ENCODE peak calls at places on chromosome 19, in nine cellular contexts. P is heart left ventricle, O is HCT116, T is GM12878, Z is right lobe of liver, L is HepG2, Y is gastrocnemius medialis, W is K562, M is A549. A is an unnamed sample.
A peak's percentile ranks its signal among the peaks of the same experiment; 100 is the strongest.

GRCh38 chr19:34481861-34482379 is 362 bp downstream of the WTIP start:
- ATAC-seq in Y (peak; percentile 46), L (peak; percentile 16), P (peak; percentile 22), O (peak; percentile 68), Z (peak; percentile 25), W (no peak), M (peak; percentile 70), T (no peak), A (peak; percentile 80)

GRCh38 chr19:53908933-53909415 is at the start of gene CACNG7:
- ATAC-seq in Y (no peak), T (no peak), P (no peak), O (no peak), W (no peak), Z (no peak), L (no peak), M (peak; percentile 14), A (no peak)

GRCh38 chr19:49637865-49638350 is 2.0 kb downstream of the RRAS start:
- ATAC-seq in M (peak; percentile 16), Z (no peak), O (peak; percentile 33), T (no peak), W (no peak), L (no peak), Y (no peak), P (peak; percentile 13), A (peak; percentile 17)

GRCh38 chr19:29429581-29429980 is 96.2 kb upstream of the VSTM2B start:
- ATAC-seq in T (no peak), P (no peak), Y (no peak), M (no peak), O (no peak), W (no peak), L (no peak), Z (no peak), A (no peak)

GRCh38 chr19:12052057-12052570 is 647 bp downstream of the ZNF878 start:
- ATAC-seq in Y (no peak), P (no peak), L (peak; percentile 8), M (no peak), O (no peak), W (no peak), T (peak; percentile 44), Z (no peak), A (no peak)

GRCh38 chr19:30082611-30083010 is 140.6 kb downstream of the URI1 start:
- ATAC-seq in O (no peak), Y (no peak), M (no peak), L (no peak), Z (no peak), T (no peak), W (no peak), P (no peak), A (no peak)

GRCh38 chr19:5694952-5695648 is 5.0 kb downstream of the RPL36 start:
- ATAC-seq in T (no peak), M (no peak), Y (no peak), L (no peak), W (no peak), Z (no peak), P (no peak), O (no peak), A (no peak)

GRCh38 chr19:44807652-44808462 is 1.0 kb upstream of the BCAM start:
- ATAC-seq in Y (peak; percentile 54), W (peak; percentile 91), Z (peak; percentile 69), O (peak; percentile 75), P (peak; percentile 60), T (peak; percentile 76), L (peak; percentile 76), M (peak; percentile 67), A (peak; percentile 45)

GRCh38 chr19:1524206-1524971 is 512 bp downstream of the PLK5 start:
- ATAC-seq in Z (no peak), Y (no peak), P (no peak), L (no peak), T (no peak), O (no peak), W (no peak), M (no peak), A (no peak)

GRCh38 chr19:27746691-27747380 is 1466.1 kb downstream of the UQCRFS1 start:
- ATAC-seq in T (peak; percentile 31), W (peak; percentile 73), M (peak; percentile 66), O (peak; percentile 72), Z (peak; percentile 57), P (peak; percentile 80), Y (no peak), L (no peak), A (peak; percentile 36)

GRCh38 chr19:4695224-4695731 is 25.1 kb upstream of the MYDGF start:
- ATAC-seq in O (no peak), L (no peak), T (no peak), M (no peak), W (no peak), Y (peak; percentile 42), P (peak; percentile 46), Z (peak; percentile 59), A (no peak)

GRCh38 chr19:11453468-11454341 is 18.3 kb downstream of the PRKCSH start:
- ATAC-seq in T (peak; percentile 23), Y (no peak), Z (no peak), P (no peak), M (no peak), O (no peak), W (peak; percentile 66), L (peak; percentile 18), A (no peak)

GRCh38 chr19:2259331-2259730 is 3.1 kb upstream of the JSRP1 start:
- ATAC-seq in P (no peak), Z (no peak), T (no peak), L (no peak), O (no peak), Y (no peak), M (peak; percentile 77), W (no peak), A (no peak)

GRCh38 chr19:918481-919156 is 1.5 kb downstream of the KISS1R start:
- ATAC-seq in Z (no peak), T (no peak), P (no peak), O (no peak), M (peak; percentile 21), W (no peak), Y (no peak), L (no peak), A (no peak)

DNA sequence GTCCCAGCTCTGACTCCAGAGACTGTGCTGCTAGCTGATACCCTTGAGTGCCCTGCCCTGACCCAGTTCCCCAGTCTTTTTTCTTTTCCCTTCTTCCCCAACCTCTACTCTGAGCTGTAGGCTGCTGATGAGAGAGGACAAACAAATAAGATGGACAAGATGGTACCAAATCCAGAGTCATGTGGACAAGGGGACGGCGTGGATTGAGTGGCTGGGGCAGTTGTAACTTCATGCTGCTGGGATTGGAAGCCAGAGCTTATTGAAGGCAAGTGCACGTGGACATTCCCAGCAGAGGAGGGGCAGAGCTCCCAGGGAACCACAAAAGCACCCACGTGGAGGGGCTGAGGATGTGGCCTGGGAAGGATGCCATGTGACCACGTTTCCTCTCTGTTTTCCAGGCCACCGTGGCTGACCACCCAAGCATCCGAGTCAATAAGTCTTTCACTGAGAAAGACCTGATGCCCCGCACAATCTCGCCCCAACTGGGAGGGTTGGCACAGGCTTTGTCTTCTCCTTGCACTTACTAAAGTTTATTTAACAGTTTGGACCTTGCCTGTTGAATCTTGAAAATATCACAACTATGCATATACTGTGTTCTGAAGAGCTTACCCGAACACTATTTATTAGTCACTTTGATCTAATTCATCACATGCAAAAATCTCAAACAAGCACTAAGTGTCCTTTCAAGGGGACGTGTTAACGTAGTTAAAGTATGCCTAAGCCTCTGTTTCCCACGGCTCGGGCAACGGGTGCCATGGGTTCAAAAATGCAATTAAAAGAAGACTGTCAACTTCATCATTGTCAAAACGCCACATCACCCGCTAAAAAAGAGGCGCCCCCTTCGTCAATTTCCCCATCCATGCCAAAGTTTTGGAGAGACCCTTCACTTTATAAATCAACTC is 323.1 kb upstream of the ZNF507 start:
- ATAC-seq in Z (no peak), O (no peak), L (no peak), P (no peak), Y (no peak), M (peak; percentile 16), T (no peak), W (no peak), A (no peak)
- TF ChIP-seq POLR2A in Z (no peak), O (no peak), L (no peak), P (no peak), Y (no peak), M (no peak), T (no peak), W (no peak), A (no peak)

DNA sequence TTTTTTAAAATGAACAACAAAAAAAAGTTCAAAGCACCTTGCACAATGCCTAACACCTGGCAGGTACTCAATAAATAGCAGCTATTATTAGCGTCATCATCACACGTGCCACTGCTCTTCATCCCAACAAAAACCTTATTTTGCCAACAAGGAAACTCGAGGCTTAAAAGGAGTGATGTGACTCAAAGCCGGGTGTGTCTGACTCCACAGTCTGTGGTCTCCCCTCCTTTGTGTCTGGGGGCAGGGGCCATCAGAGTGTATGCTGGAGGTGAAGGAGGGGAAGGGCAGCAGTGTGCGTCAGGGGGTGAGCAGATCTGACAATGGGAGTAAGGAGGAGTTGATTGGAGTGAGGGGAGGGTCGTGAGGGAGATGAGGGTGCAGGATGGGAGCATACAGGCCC is 34.1 kb upstream of the POU2F2 start:
- ATAC-seq in W (no peak), T (no peak), P (no peak), M (no peak), Y (no peak), L (no peak), O (no peak), Z (no peak), A (no peak)
- H3K4me3 ChIP-seq in W (no peak overlapping the region), T (no peak overlapping the region), P (no peak overlapping the region), M (no peak overlapping the region), Y (no peak overlapping the region), L (no peak overlapping the region), O (no peak overlapping the region), Z (no peak overlapping the region), A (no peak overlapping the region)

GRCh38 chr19:40416918-40417713 is 3.9 kb upstream of the PRX start:
- ATAC-seq in O (peak; percentile 47), Y (no peak), P (peak; percentile 5), Z (peak; percentile 26), T (peak; percentile 27), L (peak; percentile 18), M (no peak), W (peak; percentile 74), A (no peak)
- TF ChIP-seq POLR2A in O (no peak), Y (peak; percentile 35), P (no peak), Z (peak; percentile 7), T (peak; percentile 41), L (peak; percentile 31), M (no peak), W (peak; percentile 78), A (peak; percentile 31)

GRCh38 chr19:38624822-38625221 is 5.8 kb downstream of the EIF3K start:
- ATAC-seq in P (no peak), O (no peak), Y (no peak), L (no peak), Z (no peak), W (no peak), M (no peak), T (no peak), A (no peak)
- H3K4me3 ChIP-seq in P (no peak overlapping the region), O (no peak overlapping the region), Y (no peak overlapping the region), L (no peak overlapping the region), Z (no peak overlapping the region), W (no peak overlapping the region), M (no peak overlapping the region), T (no peak overlapping the region), A (no peak overlapping the region)